ENCODE peak calls at places on chromosomes 6 and 20, in seven cellular contexts. Q is trophoblast cell, S is neuronal stem cell, X is IMR-90, C is H1, H is H9, P is mesenchymal stem cell. D is an unnamed sample.

GRCh38 chr20:17735959-17736621 is 36.3 kb downstream of the BANF2 start:
- DNase-seq in H (no peak), S (no peak), X (peak; percentile 26), P (no peak), Q (no peak), C (no peak), D (no peak)

GRCh38 chr20:41533537-41534136 is 84.5 kb downstream of the CHD6 start:
- DNase-seq in C (no peak), S (no peak), P (no peak), Q (no peak), H (no peak), X (no peak), D (no peak)

GRCh38 chr6:139480356-139480833 is 105.9 kb upstream of the CITED2 start:
- DNase-seq in S (no peak), X (no peak), H (no peak), C (no peak), P (no peak), Q (no peak), D (peak; percentile 57)

GRCh38 chr20:44083220-44083933 is 103.6 kb downstream of the JPH2 start:
- DNase-seq in S (no peak), C (no peak), Q (no peak), H (no peak), P (no peak), X (peak; percentile 58), D (no peak)

GRCh38 chr20:46261456-46262253 is 46.6 kb downstream of the CDH22 start:
- DNase-seq in X (no peak), C (no peak), Q (no peak), P (no peak), S (no peak), H (no peak), D (no peak)

GRCh38 chr6:133512410-133513016 is 271.4 kb downstream of the EYA4 start:
- DNase-seq in C (no peak), X (peak; percentile 67), H (peak; percentile 39), P (peak; percentile 65), Q (peak; percentile 24), S (peak; percentile 64), D (peak; percentile 61)

GRCh38 chr20:37927410-37928048 is 24.6 kb downstream of the VSTM2L start:
- DNase-seq in P (no peak), C (no peak), H (no peak), Q (no peak), X (no peak), S (no peak), D (no peak)

GRCh38 chr6:169887529-169888140 is 136.2 kb downstream of the ERMARD start:
- DNase-seq in Q (no peak), S (no peak), X (no peak), H (no peak), C (no peak), P (no peak), D (no peak)

GRCh38 chr6:47203266-47203967 is 106.3 kb downstream of the TNFRSF21 start:
- DNase-seq in S (no peak), H (no peak), Q (no peak), P (peak; percentile 26), X (peak; percentile 13), C (no peak), D (no peak)

GRCh38 chr6:45478235-45478634 is 100.5 kb upstream of the SUPT3H start:
- DNase-seq in Q (no peak), S (no peak), H (no peak), P (peak; percentile 65), X (peak; percentile 79), C (no peak), D (no peak)

GRCh38 chr20:6829510-6830116 is 62.1 kb downstream of the BMP2 start:
- DNase-seq in S (no peak), Q (no peak), C (no peak), H (no peak), X (peak; percentile 1), P (no peak), D (peak; percentile 64)

GRCh38 chr20:50588034-50588736 is 78.0 kb downstream of the PTPN1 start:
- DNase-seq in S (peak; percentile 40), P (peak; percentile 68), Q (peak; percentile 54), H (peak; percentile 83), X (peak; percentile 58), C (no peak), D (peak; percentile 77)

GRCh38 chr6:109795994-109796555 is 105.0 kb downstream of the FIG4 start:
- DNase-seq in Q (no peak), X (peak; percentile 37), H (no peak), C (no peak), P (peak; percentile 32), S (no peak), D (peak; percentile 59)

GRCh38 chr6:21413428-21413827 is 180.1 kb upstream of the SOX4 start:
- DNase-seq in Q (no peak), P (no peak), H (no peak), S (no peak), C (no peak), X (no peak), D (no peak)

GRCh38 chr6:149545258-149545753 is 537 bp downstream of the PPIL4 start:
- DNase-seq in C (no peak), Q (peak; percentile 65), H (peak; percentile 34), P (peak; percentile 91), S (peak; percentile 24), X (peak; percentile 73), D (peak; percentile 79)

GRCh38 chr6:12804967-12805645 is 88.5 kb downstream of the PHACTR1 start:
- DNase-seq in P (no peak), X (no peak), Q (peak; percentile 40), H (no peak), C (no peak), S (no peak), D (no peak)

GRCh38 chr6:35287671-35288396 is 9.8 kb upstream of the DEF6 start:
- DNase-seq in Q (no peak), H (no peak), P (peak; percentile 64), C (no peak), X (peak; percentile 91), S (no peak), D (no peak)

GRCh38 chr6:43671801-43672690 is 15.5 kb downstream of the MRPS18A start:
- DNase-seq in H (no peak), Q (no peak), C (no peak), X (no peak), S (no peak), P (no peak), D (no peak)

GRCh38 chr6:136593748-136594490 is 43.7 kb upstream of the MAP7 start:
- DNase-seq in P (peak; percentile 100), H (no peak), C (no peak), X (peak; percentile 100), S (no peak), Q (peak; percentile 94), D (peak; percentile 83)

GRCh38 chr6:46215213-46215612 is 44.4 kb upstream of the ENPP5 start:
- DNase-seq in H (no peak), X (no peak), Q (no peak), P (no peak), S (no peak), C (no peak), D (no peak)

GRCh38 chr6:35259946-35260626 is 551 bp downstream of the ZNF76 start:
- DNase-seq in C (peak; percentile 86), H (peak; percentile 93), S (peak; percentile 38), P (no peak), X (peak; percentile 16), Q (peak; percentile 15), D (peak; percentile 90)

GRCh38 chr20:44836596-44837120 is 26.3 kb upstream of the RIMS4 start:
- DNase-seq in Q (peak; percentile 85), C (no peak), X (no peak), H (no peak), P (no peak), S (no peak), D (no peak)

GRCh38 chr6:169654590-169655391 is 47.0 kb downstream of the WDR27 start:
- DNase-seq in P (no peak), Q (no peak), H (no peak), S (no peak), X (peak; percentile 61), C (no peak), D (no peak)

GRCh38 chr6:38417521-38417920 is 222.2 kb downstream of the BTBD9 start:
- DNase-seq in S (no peak), X (no peak), H (no peak), P (no peak), C (no peak), Q (no peak), D (peak; percentile 37)

GRCh38 chr6:30664994-30665767 is 7.6 kb downstream of the DHX16 start:
- DNase-seq in H (no peak), S (no peak), C (no peak), P (no peak), Q (no peak), X (no peak), D (no peak)

DNA sequence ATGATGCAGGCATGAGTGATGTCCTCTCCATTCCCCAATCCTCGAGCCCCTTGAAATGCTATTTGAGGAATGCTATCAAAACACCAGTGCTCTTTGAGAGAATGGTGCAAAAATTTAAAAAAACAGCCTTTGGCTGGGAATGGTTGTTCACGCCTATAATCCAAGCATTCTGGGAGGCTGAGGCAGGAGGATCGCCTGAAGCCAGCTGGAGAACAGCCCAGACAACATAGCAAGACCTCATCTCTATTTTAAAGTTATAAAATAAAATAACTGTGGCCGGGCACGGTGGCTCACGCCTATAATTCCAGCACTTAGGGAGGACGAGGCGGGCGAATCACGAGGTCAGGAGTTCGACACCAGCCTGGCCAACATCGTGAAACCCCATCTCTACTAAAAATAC is 4.2 kb upstream of the VARS1 start:
- DNase-seq in C (no peak), X (no peak), P (no peak), Q (no peak), S (no peak), H (no peak), D (no peak)
- H3K4ac ChIP-seq in C (no peak overlapping the region), X (no peak overlapping the region), P (no peak overlapping the region), Q (no peak overlapping the region), S (no peak overlapping the region), H (no peak overlapping the region), D (no peak overlapping the region)

DNA sequence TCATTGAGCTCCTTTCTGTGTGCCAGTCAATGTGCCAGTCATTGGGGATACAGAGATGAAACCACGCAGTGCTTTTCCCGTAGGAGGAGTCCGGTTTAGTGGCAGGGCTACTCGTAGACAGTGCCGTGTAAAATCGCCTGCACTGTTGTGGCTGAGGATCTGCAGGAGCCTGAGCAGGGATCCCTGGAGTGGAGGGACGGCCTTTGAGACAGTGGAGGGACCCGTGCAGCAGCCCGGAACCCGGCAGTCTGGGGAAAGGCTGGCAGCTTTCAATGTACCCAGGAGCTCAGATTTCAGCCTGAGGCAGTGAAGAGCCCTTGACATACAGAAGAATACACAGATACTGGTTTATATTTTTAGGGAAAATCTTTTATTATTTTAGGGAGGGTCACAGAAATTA is 203.3 kb downstream of the ARID1B start:
- DNase-seq in C (no peak), Q (no peak), H (peak; percentile 54), S (no peak), P (no peak), X (no peak), D (peak; percentile 42)
- H4K8ac ChIP-seq in C (no peak overlapping the region), Q (no peak overlapping the region), H (no peak overlapping the region), S (no peak overlapping the region), P (no peak overlapping the region), X (no peak overlapping the region), D (no peak overlapping the region)

GRCh38 chr20:33838035-33838864 is 27.1 kb downstream of the CHMP4B start:
- DNase-seq in C (no peak), Q (peak; percentile 38), H (no peak), S (no peak), X (no peak), P (no peak), D (peak; percentile 22)
- H3K4me1 ChIP-seq in C (no peaks in the 10 kb centered on the region), Q (peaks cover 27% of the 10 kb centered on the region), H (peaks cover 5% of the 10 kb centered on the region), S (peaks cover under 1% of the 10 kb centered on the region), X (peaks cover 12% of the 10 kb centered on the region), P (peaks cover 11% of the 10 kb centered on the region), D (no peaks in the 10 kb centered on the region)

DNA sequence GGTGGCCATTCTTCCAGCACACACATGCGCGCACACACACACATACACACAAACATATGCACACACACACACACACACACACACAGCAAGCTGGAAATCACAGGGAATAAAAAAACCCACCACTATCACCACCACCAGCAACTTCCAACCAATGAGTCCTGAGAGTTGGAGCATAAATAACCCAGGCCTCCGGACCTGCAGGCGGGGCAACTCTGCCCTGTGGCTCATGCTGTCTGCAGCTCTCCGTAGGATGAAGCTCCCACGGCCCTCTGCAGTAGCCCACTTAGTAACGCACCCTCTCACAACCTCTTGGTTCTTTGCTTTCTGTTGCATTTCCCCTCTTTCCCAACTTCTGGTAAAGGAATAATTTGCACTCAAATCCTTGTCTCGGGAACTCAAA is 275.2 kb downstream of the PREX1 start:
- DNase-seq in X (no peak), H (no peak), C (no peak), Q (no peak), P (no peak), S (no peak), D (no peak)
- H3K4ac ChIP-seq in X (no peak overlapping the region), H (no peak overlapping the region), C (no peak overlapping the region), Q (no peak overlapping the region), P (no peak overlapping the region), S (no peak overlapping the region), D (no peak overlapping the region)